ENCODE peak calls at places on chromosomes 1 and 21, in five cellular contexts. L is NCI-H1092; E is GM19239; T is effector memory CD4-positive, alpha-beta T cell; Y is ELR. Q is an unnamed sample.

GRCh38 chr1:212879947-212880690 is 22.0 kb downstream of the FLVCR1 start:
- DNase-seq in L (no peak), E (no peak), T (no peak), Y (no peak), Q (no peak)

GRCh38 chr1:12387641-12388040 is 157.8 kb downstream of the VPS13D start:
- DNase-seq in L (no peak), E (no peak), T (no peak), Y (no peak), Q (no peak)

GRCh38 chr21:29658177-29658933 is 281.4 kb downstream of the GRIK1 start:
- DNase-seq in L (no peak), E (no peak), T (no peak), Y (no peak), Q (no peak)

GRCh38 chr1:26112407-26112775 is 767 bp downstream of the PDIK1L start:
- DNase-seq in L (peak; percentile 78), E (no peak), T (no peak), Y (peak; percentile 32), Q (peak; percentile 48)

GRCh38 chr1:36576118-36576517 is 93.4 kb upstream of the CSF3R start:
- DNase-seq in L (peak; percentile 59), E (peak; percentile 67), T (peak; percentile 14), Y (peak; percentile 62), Q (peak; percentile 28)

GRCh38 chr1:64474639-64475038 is 4.7 kb downstream of the CACHD1 start:
- DNase-seq in L (no peak), E (no peak), T (no peak), Y (no peak), Q (no peak)

GRCh38 chr1:85214654-85215053 is 13.8 kb upstream of the SYDE2 start:
- DNase-seq in L (no peak), E (no peak), T (no peak), Y (no peak), Q (no peak)

GRCh38 chr1:21592086-21592865 is 76.9 kb downstream of the RAP1GAP start:
- DNase-seq in L (no peak), E (no peak), T (no peak), Y (no peak), Q (no peak)

GRCh38 chr1:64246294-64246917 is 43.0 kb downstream of the UBE2U start:
- DNase-seq in L (peak; percentile 5), E (no peak), T (no peak), Y (peak; percentile 66), Q (no peak)

GRCh38 chr1:207077470-207078377 is 10.9 kb upstream of the C4BPB start:
- DNase-seq in L (peak; percentile 59), E (peak; percentile 46), T (peak; percentile 29), Y (peak; percentile 65), Q (peak; percentile 3)

GRCh38 chr21:41152149-41152548 is 15.8 kb upstream of the BACE2 start:
- DNase-seq in L (no peak), E (no peak), T (no peak), Y (no peak), Q (no peak)

GRCh38 chr1:91553196-91553595 is 52.5 kb downstream of the CDC7 start:
- DNase-seq in L (no peak), E (no peak), T (no peak), Y (peak; percentile 69), Q (no peak)

GRCh38 chr1:66831529-66832239 is 30.6 kb upstream of the INSL5 start:
- DNase-seq in L (no peak), E (no peak), T (no peak), Y (peak; percentile 27), Q (no peak)

GRCh38 chr1:155207578-155208405 is at the start of gene THBS3:
- DNase-seq in L (peak; percentile 56), E (no peak), T (no peak), Y (peak; percentile 43), Q (no peak)

GRCh38 chr1:166974647-166975345 is 544 bp downstream of the ILDR2 start:
- DNase-seq in L (no peak), E (no peak), T (no peak), Y (no peak), Q (peak; percentile 36)

GRCh38 chr1:53583021-53583902 is 124.1 kb downstream of the DMRTB1 start:
- DNase-seq in L (no peak), E (no peak), T (no peak), Y (no peak), Q (no peak)

GRCh38 chr1:15578921-15579682 is 5.7 kb downstream of the AGMAT start:
- DNase-seq in L (no peak), E (peak; percentile 29), T (no peak), Y (no peak), Q (no peak)

GRCh38 chr1:25967308-25967707 is 30.6 kb downstream of the PAFAH2 start:
- DNase-seq in L (no peak), E (no peak), T (no peak), Y (no peak), Q (no peak)

GRCh38 chr1:11730429-11730861 is 5.5 kb upstream of the AGTRAP start:
- DNase-seq in L (no peak), E (peak; percentile 69), T (no peak), Y (peak; percentile 50), Q (no peak)

GRCh38 chr21:31660134-31660565 is 657 bp downstream of the SOD1 start:
- DNase-seq in L (peak; percentile 2), E (no peak), T (no peak), Y (peak; percentile 48), Q (peak; percentile 14)

GRCh38 chr1:11158720-11159321 is 30.3 kb upstream of the ANGPTL7 start:
- DNase-seq in L (no peak), E (no peak), T (no peak), Y (peak; percentile 94), Q (no peak)

GRCh38 chr1:20724364-20725188 is 6.8 kb upstream of the KIF17 start:
- DNase-seq in L (no peak), E (no peak), T (no peak), Y (no peak), Q (no peak)

GRCh38 chr1:99533909-99534907 is 111.7 kb upstream of the PALMD start:
- DNase-seq in L (no peak), E (no peak), T (no peak), Y (no peak), Q (peak; percentile 22)

GRCh38 chr1:183318433-183318832 is 99.7 kb downstream of the NMNAT2 start:
- DNase-seq in L (no peak), E (no peak), T (no peak), Y (peak; percentile 87), Q (no peak)

GRCh38 chr1:246338546-246338945 is 168.5 kb downstream of the SMYD3 start:
- DNase-seq in L (no peak), E (no peak), T (no peak), Y (no peak), Q (no peak)

GRCh38 chr1:1597275-1597930 is 2.5 kb downstream of the FNDC10 start:
- DNase-seq in L (no peak), E (no peak), T (no peak), Y (peak; percentile 32), Q (no peak)

GRCh38 chr1:215523128-215523861 is 43.8 kb upstream of the KCTD3 start:
- DNase-seq in L (no peak), E (no peak), T (no peak), Y (peak; percentile 47), Q (no peak)

GRCh38 chr1:47650606-47651005 is 212.8 kb downstream of the FOXD2 start:
- DNase-seq in L (no peak), E (no peak), T (no peak), Y (no peak), Q (no peak)

GRCh38 chr21:16028163-16028562 is 298.4 kb downstream of the USP25 start:
- DNase-seq in L (no peak), E (no peak), T (no peak), Y (no peak), Q (no peak)

GRCh38 chr1:94017155-94017829 is 103.7 kb downstream of the ABCA4 start:
- DNase-seq in L (no peak), E (no peak), T (no peak), Y (no peak), Q (no peak)

GRCh38 chr1:15680614-15681345 is 3.3 kb upstream of the PLEKHM2 start:
- DNase-seq in L (no peak), E (no peak), T (no peak), Y (peak; percentile 96), Q (no peak)

GRCh38 chr1:154420172-154420571 is 15.0 kb downstream of the IL6R start:
- DNase-seq in L (no peak), E (no peak), T (peak; percentile 32), Y (peak; percentile 88), Q (no peak)

GRCh38 chr1:31795801-31796621 is 19.8 kb downstream of the SPOCD1 start:
- DNase-seq in L (peak; percentile 59), E (no peak), T (no peak), Y (peak; percentile 79), Q (no peak)

GRCh38 chr21:45164124-45164511 is 89.7 kb downstream of the ADARB1 start:
- DNase-seq in L (no peak), E (no peak), T (no peak), Y (no peak), Q (no peak)

GRCh38 chr21:41927727-41928409 is 25.9 kb downstream of the C2CD2 start:
- DNase-seq in L (no peak), E (no peak), T (no peak), Y (no peak), Q (no peak)

Q was measured in NCI-H526 treated with DMSO at 0.1 percent for 48 hours.